ENCODE peak calls at places on chromosome 12, in seven cellular contexts. I is tibial artery; F is mammary epithelial cell; J is effector memory CD4-positive, alpha-beta T cell; G is stimulated activated CD4-positive, alpha-beta T cell treated with anti-CD3 and anti-CD28 coated beads, Interleukin-12 subunit alpha, Interleukin-12 subunit beta, amount 100 ng/mL, for 4 hours; U is amygdala; N is GM12892. M is an unnamed sample.

GRCh38 chr12:124904306-124905098 is 9.9 kb downstream of the UBC start:
- DNase-seq in I (peak; percentile 95), F (peak; percentile 90), J (no peak), G (no peak), U (peak; percentile 35), N (no peak), M (peak; percentile 97)

GRCh38 chr12:101877816-101878811 is 734 bp downstream of the DRAM1 start:
- DNase-seq in I (peak; percentile 25), F (peak; percentile 55), J (no peak), G (no peak), U (no peak), N (peak; percentile 27), M (peak; percentile 86)

GRCh38 chr12:110741371-110741770 is 1.3 kb downstream of the PPP1CC start:
- DNase-seq in I (no peak), F (peak; percentile 9), J (no peak), G (no peak), U (no peak), N (no peak), M (no peak)

GRCh38 chr12:68102731-68103130 is 56.8 kb downstream of the IFNG start:
- DNase-seq in I (no peak), F (no peak), J (no peak), G (no peak), U (no peak), N (no peak), M (no peak)

GRCh38 chr12:116583284-116583683 is 24.1 kb downstream of the MAP1LC3B2 start:
- DNase-seq in I (no peak), F (no peak), J (no peak), G (no peak), U (no peak), N (no peak), M (no peak)

GRCh38 chr12:52739963-52740362 is 36.6 kb upstream of the KRT77 start:
- DNase-seq in I (no peak), F (no peak), J (no peak), G (no peak), U (no peak), N (no peak), M (no peak)

GRCh38 chr12:100289011-100289410 is 22.0 kb downstream of the SCYL2 start:
- DNase-seq in I (no peak), F (no peak), J (no peak), G (no peak), U (no peak), N (no peak), M (no peak)

GRCh38 chr12:128265566-128265965 is 1.4 kb upstream of the TMEM132C start:
- DNase-seq in I (no peak), F (no peak), J (no peak), G (no peak), U (no peak), N (no peak), M (no peak)

GRCh38 chr12:58046281-58046680 is 104.9 kb downstream of the ATP23 start:
- DNase-seq in I (no peak), F (peak; percentile 29), J (no peak), G (no peak), U (no peak), N (no peak), M (no peak)

GRCh38 chr12:103013741-103014140 is 56.3 kb downstream of the ASCL1 start:
- DNase-seq in I (no peak), F (no peak), J (no peak), G (no peak), U (no peak), N (no peak), M (no peak)

GRCh38 chr12:57452181-57452936 is 2.7 kb upstream of the INHBE start:
- DNase-seq in I (no peak), F (no peak), J (no peak), G (no peak), U (no peak), N (no peak), M (no peak)

GRCh38 chr12:130872179-130873096 is 572 bp downstream of the RAN start:
- DNase-seq in I (no peak), F (peak; percentile 27), J (peak; percentile 25), G (peak; percentile 45), U (peak; percentile 59), N (peak; percentile 40), M (no peak)

GRCh38 chr12:28611501-28611900 is 421.2 kb downstream of the CCDC91 start:
- DNase-seq in I (no peak), F (no peak), J (no peak), G (no peak), U (no peak), N (no peak), M (no peak)

GRCh38 chr12:22626429-22626828 is 1.5 kb downstream of the ETNK1 start:
- DNase-seq in I (no peak), F (peak; percentile 48), J (no peak), G (no peak), U (no peak), N (no peak), M (no peak)

GRCh38 chr12:24138041-24138440 is 188.6 kb upstream of the SOX5 start:
- DNase-seq in I (no peak), F (no peak), J (no peak), G (no peak), U (no peak), N (no peak), M (no peak)

GRCh38 chr12:95710386-95710785 is 80.2 kb downstream of the NTN4 start:
- DNase-seq in I (no peak), F (peak; percentile 69), J (no peak), G (no peak), U (no peak), N (no peak), M (no peak)

GRCh38 chr12:123070267-123071081 is 80.4 kb downstream of the PITPNM2 start:
- DNase-seq in I (no peak), F (peak; percentile 54), J (no peak), G (no peak), U (no peak), N (no peak), M (no peak)

GRCh38 chr12:131749618-131750315 is 38.9 kb downstream of the SFSWAP start:
- DNase-seq in I (no peak), F (no peak), J (no peak), G (no peak), U (no peak), N (no peak), M (no peak)